ENCODE peak calls at places on chromosome 19, in eight cellular contexts. One of them, this sample, is unnamed.

GRCh38 chr19:50968709-50969412 is 530 bp downstream of the KLK6 start:
- DNase-seq in stimulated activated CD8-positive, alpha-beta memory T cell treated with anti-CD3 and anti-CD28 coated beads, Interleukin-15, amount 100 ng/mL, for 1 hour: no peak
- DNase-seq in DND-41: no peak
- DNase-seq in hepatic stellate cell: no peak
- DNase-seq in stimulated activated effector memory CD8-positive, alpha-beta T cell treated with anti-CD3 and anti-CD28 coated beads, Interleukin-12 subunit alpha, Interleukin-12 subunit beta, amount 100 ng/mL, for 72 hours: no peak
- DNase-seq in stimulated activated CD4-positive, alpha-beta T cell treated with anti-CD3 and anti-CD28 coated beads, Interleukin-2, amount 100 ng/mL, for 48 hours: no peak
- DNase-seq in CD4-positive, CD25-positive, alpha-beta regulatory T cell: no peak
- DNase-seq in lower leg skin: no peak
- DNase-seq in this sample: no peak

GRCh38 chr19:7970716-7971448 is 27.4 kb upstream of the TIMM44 start:
- DNase-seq in stimulated activated CD8-positive, alpha-beta memory T cell treated with anti-CD3 and anti-CD28 coated beads, Interleukin-15, amount 100 ng/mL, for 1 hour: no peak
- DNase-seq in DND-41: peak
- DNase-seq in hepatic stellate cell: peak
- DNase-seq in stimulated activated effector memory CD8-positive, alpha-beta T cell treated with anti-CD3 and anti-CD28 coated beads, Interleukin-12 subunit alpha, Interleukin-12 subunit beta, amount 100 ng/mL, for 72 hours: no peak
- DNase-seq in stimulated activated CD4-positive, alpha-beta T cell treated with anti-CD3 and anti-CD28 coated beads, Interleukin-2, amount 100 ng/mL, for 48 hours: peak
- DNase-seq in CD4-positive, CD25-positive, alpha-beta regulatory T cell: peak
- DNase-seq in lower leg skin: no peak
- DNase-seq in this sample: no peak

GRCh38 chr19:50189326-50189725 is 14.1 kb upstream of the MYH14 start:
- DNase-seq in stimulated activated CD8-positive, alpha-beta memory T cell treated with anti-CD3 and anti-CD28 coated beads, Interleukin-15, amount 100 ng/mL, for 1 hour: no peak
- DNase-seq in DND-41: no peak
- DNase-seq in hepatic stellate cell: no peak
- DNase-seq in stimulated activated effector memory CD8-positive, alpha-beta T cell treated with anti-CD3 and anti-CD28 coated beads, Interleukin-12 subunit alpha, Interleukin-12 subunit beta, amount 100 ng/mL, for 72 hours: no peak
- DNase-seq in stimulated activated CD4-positive, alpha-beta T cell treated with anti-CD3 and anti-CD28 coated beads, Interleukin-2, amount 100 ng/mL, for 48 hours: no peak
- DNase-seq in CD4-positive, CD25-positive, alpha-beta regulatory T cell: no peak
- DNase-seq in lower leg skin: no peak
- DNase-seq in this sample: no peak

GRCh38 chr19:8306235-8307054 is 1.7 kb downstream of the CD320 start:
- DNase-seq in stimulated activated CD8-positive, alpha-beta memory T cell treated with anti-CD3 and anti-CD28 coated beads, Interleukin-15, amount 100 ng/mL, for 1 hour: no peak
- DNase-seq in DND-41: peak
- DNase-seq in hepatic stellate cell: no peak
- DNase-seq in stimulated activated effector memory CD8-positive, alpha-beta T cell treated with anti-CD3 and anti-CD28 coated beads, Interleukin-12 subunit alpha, Interleukin-12 subunit beta, amount 100 ng/mL, for 72 hours: no peak
- DNase-seq in stimulated activated CD4-positive, alpha-beta T cell treated with anti-CD3 and anti-CD28 coated beads, Interleukin-2, amount 100 ng/mL, for 48 hours: no peak
- DNase-seq in CD4-positive, CD25-positive, alpha-beta regulatory T cell: no peak
- DNase-seq in lower leg skin: peak
- DNase-seq in this sample: no peak

GRCh38 chr19:29774126-29774525 is 37.7 kb upstream of the CCNE1 start:
- DNase-seq in stimulated activated CD8-positive, alpha-beta memory T cell treated with anti-CD3 and anti-CD28 coated beads, Interleukin-15, amount 100 ng/mL, for 1 hour: no peak
- DNase-seq in DND-41: no peak
- DNase-seq in hepatic stellate cell: no peak
- DNase-seq in stimulated activated effector memory CD8-positive, alpha-beta T cell treated with anti-CD3 and anti-CD28 coated beads, Interleukin-12 subunit alpha, Interleukin-12 subunit beta, amount 100 ng/mL, for 72 hours: no peak
- DNase-seq in stimulated activated CD4-positive, alpha-beta T cell treated with anti-CD3 and anti-CD28 coated beads, Interleukin-2, amount 100 ng/mL, for 48 hours: no peak
- DNase-seq in CD4-positive, CD25-positive, alpha-beta regulatory T cell: no peak
- DNase-seq in lower leg skin: no peak
- DNase-seq in this sample: no peak

GRCh38 chr19:58007285-58007684 is 4.7 kb upstream of the ZNF606 start:
- DNase-seq in stimulated activated CD8-positive, alpha-beta memory T cell treated with anti-CD3 and anti-CD28 coated beads, Interleukin-15, amount 100 ng/mL, for 1 hour: no peak
- DNase-seq in DND-41: peak
- DNase-seq in hepatic stellate cell: no peak
- DNase-seq in stimulated activated effector memory CD8-positive, alpha-beta T cell treated with anti-CD3 and anti-CD28 coated beads, Interleukin-12 subunit alpha, Interleukin-12 subunit beta, amount 100 ng/mL, for 72 hours: no peak
- DNase-seq in stimulated activated CD4-positive, alpha-beta T cell treated with anti-CD3 and anti-CD28 coated beads, Interleukin-2, amount 100 ng/mL, for 48 hours: no peak
- DNase-seq in CD4-positive, CD25-positive, alpha-beta regulatory T cell: no peak
- DNase-seq in lower leg skin: no peak
- DNase-seq in this sample: no peak

GRCh38 chr19:39131255-39131755 is 5.7 kb downstream of the PAK4 start:
- DNase-seq in stimulated activated CD8-positive, alpha-beta memory T cell treated with anti-CD3 and anti-CD28 coated beads, Interleukin-15, amount 100 ng/mL, for 1 hour: no peak
- DNase-seq in DND-41: no peak
- DNase-seq in hepatic stellate cell: no peak
- DNase-seq in stimulated activated effector memory CD8-positive, alpha-beta T cell treated with anti-CD3 and anti-CD28 coated beads, Interleukin-12 subunit alpha, Interleukin-12 subunit beta, amount 100 ng/mL, for 72 hours: no peak
- DNase-seq in stimulated activated CD4-positive, alpha-beta T cell treated with anti-CD3 and anti-CD28 coated beads, Interleukin-2, amount 100 ng/mL, for 48 hours: no peak
- DNase-seq in CD4-positive, CD25-positive, alpha-beta regulatory T cell: no peak
- DNase-seq in lower leg skin: no peak
- DNase-seq in this sample: no peak

GRCh38 chr19:39710333-39710890 is 6.1 kb downstream of the LGALS14 start:
- DNase-seq in stimulated activated CD8-positive, alpha-beta memory T cell treated with anti-CD3 and anti-CD28 coated beads, Interleukin-15, amount 100 ng/mL, for 1 hour: no peak
- DNase-seq in DND-41: no peak
- DNase-seq in hepatic stellate cell: no peak
- DNase-seq in stimulated activated effector memory CD8-positive, alpha-beta T cell treated with anti-CD3 and anti-CD28 coated beads, Interleukin-12 subunit alpha, Interleukin-12 subunit beta, amount 100 ng/mL, for 72 hours: no peak
- DNase-seq in stimulated activated CD4-positive, alpha-beta T cell treated with anti-CD3 and anti-CD28 coated beads, Interleukin-2, amount 100 ng/mL, for 48 hours: no peak
- DNase-seq in CD4-positive, CD25-positive, alpha-beta regulatory T cell: no peak
- DNase-seq in lower leg skin: no peak
- DNase-seq in this sample: no peak

GRCh38 chr19:1068111-1069001 is 1.4 kb downstream of the ARHGAP45 start:
- DNase-seq in stimulated activated CD8-positive, alpha-beta memory T cell treated with anti-CD3 and anti-CD28 coated beads, Interleukin-15, amount 100 ng/mL, for 1 hour: no peak
- DNase-seq in DND-41: peak
- DNase-seq in hepatic stellate cell: no peak
- DNase-seq in stimulated activated effector memory CD8-positive, alpha-beta T cell treated with anti-CD3 and anti-CD28 coated beads, Interleukin-12 subunit alpha, Interleukin-12 subunit beta, amount 100 ng/mL, for 72 hours: no peak
- DNase-seq in stimulated activated CD4-positive, alpha-beta T cell treated with anti-CD3 and anti-CD28 coated beads, Interleukin-2, amount 100 ng/mL, for 48 hours: no peak
- DNase-seq in CD4-positive, CD25-positive, alpha-beta regulatory T cell: peak
- DNase-seq in lower leg skin: no peak
- DNase-seq in this sample: no peak

GRCh38 chr19:8519388-8519787 is 5.4 kb upstream of the ZNF414 start:
- DNase-seq in stimulated activated CD8-positive, alpha-beta memory T cell treated with anti-CD3 and anti-CD28 coated beads, Interleukin-15, amount 100 ng/mL, for 1 hour: no peak
- DNase-seq in DND-41: no peak
- DNase-seq in hepatic stellate cell: no peak
- DNase-seq in stimulated activated effector memory CD8-positive, alpha-beta T cell treated with anti-CD3 and anti-CD28 coated beads, Interleukin-12 subunit alpha, Interleukin-12 subunit beta, amount 100 ng/mL, for 72 hours: no peak
- DNase-seq in stimulated activated CD4-positive, alpha-beta T cell treated with anti-CD3 and anti-CD28 coated beads, Interleukin-2, amount 100 ng/mL, for 48 hours: no peak
- DNase-seq in CD4-positive, CD25-positive, alpha-beta regulatory T cell: no peak
- DNase-seq in lower leg skin: no peak
- DNase-seq in this sample: no peak

GRCh38 chr19:10618846-10619245 is 6.5 kb upstream of the SLC44A2 start:
- DNase-seq in stimulated activated CD8-positive, alpha-beta memory T cell treated with anti-CD3 and anti-CD28 coated beads, Interleukin-15, amount 100 ng/mL, for 1 hour: no peak
- DNase-seq in DND-41: no peak
- DNase-seq in hepatic stellate cell: no peak
- DNase-seq in stimulated activated effector memory CD8-positive, alpha-beta T cell treated with anti-CD3 and anti-CD28 coated beads, Interleukin-12 subunit alpha, Interleukin-12 subunit beta, amount 100 ng/mL, for 72 hours: no peak
- DNase-seq in stimulated activated CD4-positive, alpha-beta T cell treated with anti-CD3 and anti-CD28 coated beads, Interleukin-2, amount 100 ng/mL, for 48 hours: no peak
- DNase-seq in CD4-positive, CD25-positive, alpha-beta regulatory T cell: no peak
- DNase-seq in lower leg skin: no peak
- DNase-seq in this sample: no peak

GRCh38 chr19:16608290-16608704 is 19.7 kb downstream of the MED26 start:
- DNase-seq in stimulated activated CD8-positive, alpha-beta memory T cell treated with anti-CD3 and anti-CD28 coated beads, Interleukin-15, amount 100 ng/mL, for 1 hour: no peak
- DNase-seq in DND-41: no peak
- DNase-seq in hepatic stellate cell: peak
- DNase-seq in stimulated activated effector memory CD8-positive, alpha-beta T cell treated with anti-CD3 and anti-CD28 coated beads, Interleukin-12 subunit alpha, Interleukin-12 subunit beta, amount 100 ng/mL, for 72 hours: no peak
- DNase-seq in stimulated activated CD4-positive, alpha-beta T cell treated with anti-CD3 and anti-CD28 coated beads, Interleukin-2, amount 100 ng/mL, for 48 hours: no peak
- DNase-seq in CD4-positive, CD25-positive, alpha-beta regulatory T cell: no peak
- DNase-seq in lower leg skin: peak
- DNase-seq in this sample: no peak

GRCh38 chr19:3682741-3683404 is 17.4 kb downstream of the PIP5K1C start:
- DNase-seq in stimulated activated CD8-positive, alpha-beta memory T cell treated with anti-CD3 and anti-CD28 coated beads, Interleukin-15, amount 100 ng/mL, for 1 hour: no peak
- DNase-seq in DND-41: no peak
- DNase-seq in hepatic stellate cell: no peak
- DNase-seq in stimulated activated effector memory CD8-positive, alpha-beta T cell treated with anti-CD3 and anti-CD28 coated beads, Interleukin-12 subunit alpha, Interleukin-12 subunit beta, amount 100 ng/mL, for 72 hours: no peak
- DNase-seq in stimulated activated CD4-positive, alpha-beta T cell treated with anti-CD3 and anti-CD28 coated beads, Interleukin-2, amount 100 ng/mL, for 48 hours: no peak
- DNase-seq in CD4-positive, CD25-positive, alpha-beta regulatory T cell: no peak
- DNase-seq in lower leg skin: no peak
- DNase-seq in this sample: no peak

GRCh38 chr19:33206261-33207039 is 12.3 kb downstream of the LRP3 start:
- DNase-seq in stimulated activated CD8-positive, alpha-beta memory T cell treated with anti-CD3 and anti-CD28 coated beads, Interleukin-15, amount 100 ng/mL, for 1 hour: no peak
- DNase-seq in DND-41: no peak
- DNase-seq in hepatic stellate cell: no peak
- DNase-seq in stimulated activated effector memory CD8-positive, alpha-beta T cell treated with anti-CD3 and anti-CD28 coated beads, Interleukin-12 subunit alpha, Interleukin-12 subunit beta, amount 100 ng/mL, for 72 hours: no peak
- DNase-seq in stimulated activated CD4-positive, alpha-beta T cell treated with anti-CD3 and anti-CD28 coated beads, Interleukin-2, amount 100 ng/mL, for 48 hours: no peak
- DNase-seq in CD4-positive, CD25-positive, alpha-beta regulatory T cell: no peak
- DNase-seq in lower leg skin: no peak
- DNase-seq in this sample: no peak

GRCh38 chr19:48627211-48627864 is 8.0 kb downstream of the SPHK2 start:
- DNase-seq in stimulated activated CD8-positive, alpha-beta memory T cell treated with anti-CD3 and anti-CD28 coated beads, Interleukin-15, amount 100 ng/mL, for 1 hour: no peak
- DNase-seq in DND-41: no peak
- DNase-seq in hepatic stellate cell: no peak
- DNase-seq in stimulated activated effector memory CD8-positive, alpha-beta T cell treated with anti-CD3 and anti-CD28 coated beads, Interleukin-12 subunit alpha, Interleukin-12 subunit beta, amount 100 ng/mL, for 72 hours: no peak
- DNase-seq in stimulated activated CD4-positive, alpha-beta T cell treated with anti-CD3 and anti-CD28 coated beads, Interleukin-2, amount 100 ng/mL, for 48 hours: no peak
- DNase-seq in CD4-positive, CD25-positive, alpha-beta regulatory T cell: no peak
- DNase-seq in lower leg skin: no peak
- DNase-seq in this sample: no peak

GRCh38 chr19:4061683-4062575 is 4.8 kb downstream of the ZBTB7A start:
- DNase-seq in stimulated activated CD8-positive, alpha-beta memory T cell treated with anti-CD3 and anti-CD28 coated beads, Interleukin-15, amount 100 ng/mL, for 1 hour: no peak
- DNase-seq in DND-41: no peak
- DNase-seq in hepatic stellate cell: no peak
- DNase-seq in stimulated activated effector memory CD8-positive, alpha-beta T cell treated with anti-CD3 and anti-CD28 coated beads, Interleukin-12 subunit alpha, Interleukin-12 subunit beta, amount 100 ng/mL, for 72 hours: no peak
- DNase-seq in stimulated activated CD4-positive, alpha-beta T cell treated with anti-CD3 and anti-CD28 coated beads, Interleukin-2, amount 100 ng/mL, for 48 hours: no peak
- DNase-seq in CD4-positive, CD25-positive, alpha-beta regulatory T cell: no peak
- DNase-seq in lower leg skin: no peak
- DNase-seq in this sample: no peak

GRCh38 chr19:18440421-18440877 is 2.5 kb upstream of the ISYNA1 start:
- DNase-seq in stimulated activated CD8-positive, alpha-beta memory T cell treated with anti-CD3 and anti-CD28 coated beads, Interleukin-15, amount 100 ng/mL, for 1 hour: no peak
- DNase-seq in DND-41: peak
- DNase-seq in hepatic stellate cell: peak
- DNase-seq in stimulated activated effector memory CD8-positive, alpha-beta T cell treated with anti-CD3 and anti-CD28 coated beads, Interleukin-12 subunit alpha, Interleukin-12 subunit beta, amount 100 ng/mL, for 72 hours: peak
- DNase-seq in stimulated activated CD4-positive, alpha-beta T cell treated with anti-CD3 and anti-CD28 coated beads, Interleukin-2, amount 100 ng/mL, for 48 hours: no peak
- DNase-seq in CD4-positive, CD25-positive, alpha-beta regulatory T cell: peak
- DNase-seq in lower leg skin: no peak
- DNase-seq in this sample: no peak

GRCh38 chr19:46958542-46958941 is 61.1 kb upstream of the NPAS1 start:
- DNase-seq in stimulated activated CD8-positive, alpha-beta memory T cell treated with anti-CD3 and anti-CD28 coated beads, Interleukin-15, amount 100 ng/mL, for 1 hour: no peak
- DNase-seq in DND-41: no peak
- DNase-seq in hepatic stellate cell: no peak
- DNase-seq in stimulated activated effector memory CD8-positive, alpha-beta T cell treated with anti-CD3 and anti-CD28 coated beads, Interleukin-12 subunit alpha, Interleukin-12 subunit beta, amount 100 ng/mL, for 72 hours: peak
- DNase-seq in stimulated activated CD4-positive, alpha-beta T cell treated with anti-CD3 and anti-CD28 coated beads, Interleukin-2, amount 100 ng/mL, for 48 hours: no peak
- DNase-seq in CD4-positive, CD25-positive, alpha-beta regulatory T cell: no peak
- DNase-seq in lower leg skin: no peak
- DNase-seq in this sample: no peak

GRCh38 chr19:58581227-58582141 is 8.3 kb upstream of the MZF1 start:
- DNase-seq in stimulated activated CD8-positive, alpha-beta memory T cell treated with anti-CD3 and anti-CD28 coated beads, Interleukin-15, amount 100 ng/mL, for 1 hour: peak
- DNase-seq in DND-41: peak
- DNase-seq in hepatic stellate cell: peak
- DNase-seq in stimulated activated effector memory CD8-positive, alpha-beta T cell treated with anti-CD3 and anti-CD28 coated beads, Interleukin-12 subunit alpha, Interleukin-12 subunit beta, amount 100 ng/mL, for 72 hours: peak
- DNase-seq in stimulated activated CD4-positive, alpha-beta T cell treated with anti-CD3 and anti-CD28 coated beads, Interleukin-2, amount 100 ng/mL, for 48 hours: peak
- DNase-seq in CD4-positive, CD25-positive, alpha-beta regulatory T cell: peak
- DNase-seq in lower leg skin: peak
- DNase-seq in this sample: peak

GRCh38 chr19:13819242-13819641 is 24.0 kb downstream of the ZSWIM4 start:
- DNase-seq in stimulated activated CD8-positive, alpha-beta memory T cell treated with anti-CD3 and anti-CD28 coated beads, Interleukin-15, amount 100 ng/mL, for 1 hour: no peak
- DNase-seq in DND-41: no peak
- DNase-seq in hepatic stellate cell: no peak
- DNase-seq in stimulated activated effector memory CD8-positive, alpha-beta T cell treated with anti-CD3 and anti-CD28 coated beads, Interleukin-12 subunit alpha, Interleukin-12 subunit beta, amount 100 ng/mL, for 72 hours: no peak
- DNase-seq in stimulated activated CD4-positive, alpha-beta T cell treated with anti-CD3 and anti-CD28 coated beads, Interleukin-2, amount 100 ng/mL, for 48 hours: no peak
- DNase-seq in CD4-positive, CD25-positive, alpha-beta regulatory T cell: no peak
- DNase-seq in lower leg skin: no peak
- DNase-seq in this sample: no peak

GRCh38 chr19:29503140-29503758 is 22.5 kb upstream of the VSTM2B start:
- DNase-seq in stimulated activated CD8-positive, alpha-beta memory T cell treated with anti-CD3 and anti-CD28 coated beads, Interleukin-15, amount 100 ng/mL, for 1 hour: no peak
- DNase-seq in DND-41: no peak
- DNase-seq in hepatic stellate cell: no peak
- DNase-seq in stimulated activated effector memory CD8-positive, alpha-beta T cell treated with anti-CD3 and anti-CD28 coated beads, Interleukin-12 subunit alpha, Interleukin-12 subunit beta, amount 100 ng/mL, for 72 hours: no peak
- DNase-seq in stimulated activated CD4-positive, alpha-beta T cell treated with anti-CD3 and anti-CD28 coated beads, Interleukin-2, amount 100 ng/mL, for 48 hours: no peak
- DNase-seq in CD4-positive, CD25-positive, alpha-beta regulatory T cell: no peak
- DNase-seq in lower leg skin: no peak
- DNase-seq in this sample: no peak

GRCh38 chr19:16441661-16442071 is 30.1 kb downstream of the EPS15L1 start:
- DNase-seq in stimulated activated CD8-positive, alpha-beta memory T cell treated with anti-CD3 and anti-CD28 coated beads, Interleukin-15, amount 100 ng/mL, for 1 hour: no peak
- DNase-seq in DND-41: no peak
- DNase-seq in hepatic stellate cell: no peak
- DNase-seq in stimulated activated effector memory CD8-positive, alpha-beta T cell treated with anti-CD3 and anti-CD28 coated beads, Interleukin-12 subunit alpha, Interleukin-12 subunit beta, amount 100 ng/mL, for 72 hours: no peak
- DNase-seq in stimulated activated CD4-positive, alpha-beta T cell treated with anti-CD3 and anti-CD28 coated beads, Interleukin-2, amount 100 ng/mL, for 48 hours: peak
- DNase-seq in CD4-positive, CD25-positive, alpha-beta regulatory T cell: no peak
- DNase-seq in lower leg skin: no peak
- DNase-seq in this sample: no peak

GRCh38 chr19:44800461-44800860 is 8.4 kb upstream of the BCAM start:
- DNase-seq in stimulated activated CD8-positive, alpha-beta memory T cell treated with anti-CD3 and anti-CD28 coated beads, Interleukin-15, amount 100 ng/mL, for 1 hour: peak
- DNase-seq in DND-41: peak
- DNase-seq in hepatic stellate cell: peak
- DNase-seq in stimulated activated effector memory CD8-positive, alpha-beta T cell treated with anti-CD3 and anti-CD28 coated beads, Interleukin-12 subunit alpha, Interleukin-12 subunit beta, amount 100 ng/mL, for 72 hours: peak
- DNase-seq in stimulated activated CD4-positive, alpha-beta T cell treated with anti-CD3 and anti-CD28 coated beads, Interleukin-2, amount 100 ng/mL, for 48 hours: peak
- DNase-seq in CD4-positive, CD25-positive, alpha-beta regulatory T cell: peak
- DNase-seq in lower leg skin: peak
- DNase-seq in this sample: peak

GRCh38 chr19:41740415-41741243 is 14.7 kb upstream of the CEACAM6 start:
- DNase-seq in stimulated activated CD8-positive, alpha-beta memory T cell treated with anti-CD3 and anti-CD28 coated beads, Interleukin-15, amount 100 ng/mL, for 1 hour: no peak
- DNase-seq in DND-41: no peak
- DNase-seq in hepatic stellate cell: no peak
- DNase-seq in stimulated activated effector memory CD8-positive, alpha-beta T cell treated with anti-CD3 and anti-CD28 coated beads, Interleukin-12 subunit alpha, Interleukin-12 subunit beta, amount 100 ng/mL, for 72 hours: no peak
- DNase-seq in stimulated activated CD4-positive, alpha-beta T cell treated with anti-CD3 and anti-CD28 coated beads, Interleukin-2, amount 100 ng/mL, for 48 hours: peak
- DNase-seq in CD4-positive, CD25-positive, alpha-beta regulatory T cell: no peak
- DNase-seq in lower leg skin: no peak
- DNase-seq in this sample: no peak

GRCh38 chr19:11530432-11530831 is 1.5 kb upstream of the ECSIT start:
- DNase-seq in stimulated activated CD8-positive, alpha-beta memory T cell treated with anti-CD3 and anti-CD28 coated beads, Interleukin-15, amount 100 ng/mL, for 1 hour: no peak
- DNase-seq in DND-41: peak
- DNase-seq in hepatic stellate cell: peak
- DNase-seq in stimulated activated effector memory CD8-positive, alpha-beta T cell treated with anti-CD3 and anti-CD28 coated beads, Interleukin-12 subunit alpha, Interleukin-12 subunit beta, amount 100 ng/mL, for 72 hours: no peak
- DNase-seq in stimulated activated CD4-positive, alpha-beta T cell treated with anti-CD3 and anti-CD28 coated beads, Interleukin-2, amount 100 ng/mL, for 48 hours: peak
- DNase-seq in CD4-positive, CD25-positive, alpha-beta regulatory T cell: peak
- DNase-seq in lower leg skin: peak
- DNase-seq in this sample: no peak

GRCh38 chr19:55157064-55157908 is at the start of gene TNNI3:
- DNase-seq in stimulated activated CD8-positive, alpha-beta memory T cell treated with anti-CD3 and anti-CD28 coated beads, Interleukin-15, amount 100 ng/mL, for 1 hour: no peak
- DNase-seq in DND-41: no peak
- DNase-seq in hepatic stellate cell: no peak
- DNase-seq in stimulated activated effector memory CD8-positive, alpha-beta T cell treated with anti-CD3 and anti-CD28 coated beads, Interleukin-12 subunit alpha, Interleukin-12 subunit beta, amount 100 ng/mL, for 72 hours: no peak
- DNase-seq in stimulated activated CD4-positive, alpha-beta T cell treated with anti-CD3 and anti-CD28 coated beads, Interleukin-2, amount 100 ng/mL, for 48 hours: no peak
- DNase-seq in CD4-positive, CD25-positive, alpha-beta regulatory T cell: no peak
- DNase-seq in lower leg skin: no peak
- DNase-seq in this sample: no peak

GRCh38 chr19:33752018-33752790 is 44.5 kb upstream of the KCTD15 start:
- DNase-seq in stimulated activated CD8-positive, alpha-beta memory T cell treated with anti-CD3 and anti-CD28 coated beads, Interleukin-15, amount 100 ng/mL, for 1 hour: no peak
- DNase-seq in DND-41: no peak
- DNase-seq in hepatic stellate cell: no peak
- DNase-seq in stimulated activated effector memory CD8-positive, alpha-beta T cell treated with anti-CD3 and anti-CD28 coated beads, Interleukin-12 subunit alpha, Interleukin-12 subunit beta, amount 100 ng/mL, for 72 hours: no peak
- DNase-seq in stimulated activated CD4-positive, alpha-beta T cell treated with anti-CD3 and anti-CD28 coated beads, Interleukin-2, amount 100 ng/mL, for 48 hours: no peak
- DNase-seq in CD4-positive, CD25-positive, alpha-beta regulatory T cell: no peak
- DNase-seq in lower leg skin: no peak
- DNase-seq in this sample: no peak

GRCh38 chr19:33883869-33884519 is 87.3 kb downstream of the KCTD15 start:
- DNase-seq in stimulated activated CD8-positive, alpha-beta memory T cell treated with anti-CD3 and anti-CD28 coated beads, Interleukin-15, amount 100 ng/mL, for 1 hour: no peak
- DNase-seq in DND-41: no peak
- DNase-seq in hepatic stellate cell: no peak
- DNase-seq in stimulated activated effector memory CD8-positive, alpha-beta T cell treated with anti-CD3 and anti-CD28 coated beads, Interleukin-12 subunit alpha, Interleukin-12 subunit beta, amount 100 ng/mL, for 72 hours: no peak
- DNase-seq in stimulated activated CD4-positive, alpha-beta T cell treated with anti-CD3 and anti-CD28 coated beads, Interleukin-2, amount 100 ng/mL, for 48 hours: no peak
- DNase-seq in CD4-positive, CD25-positive, alpha-beta regulatory T cell: no peak
- DNase-seq in lower leg skin: no peak
- DNase-seq in this sample: no peak

GRCh38 chr19:54029930-54030490 is 33.7 kb downstream of the VSTM1 start:
- DNase-seq in stimulated activated CD8-positive, alpha-beta memory T cell treated with anti-CD3 and anti-CD28 coated beads, Interleukin-15, amount 100 ng/mL, for 1 hour: peak
- DNase-seq in DND-41: peak
- DNase-seq in hepatic stellate cell: peak
- DNase-seq in stimulated activated effector memory CD8-positive, alpha-beta T cell treated with anti-CD3 and anti-CD28 coated beads, Interleukin-12 subunit alpha, Interleukin-12 subunit beta, amount 100 ng/mL, for 72 hours: peak
- DNase-seq in stimulated activated CD4-positive, alpha-beta T cell treated with anti-CD3 and anti-CD28 coated beads, Interleukin-2, amount 100 ng/mL, for 48 hours: peak
- DNase-seq in CD4-positive, CD25-positive, alpha-beta regulatory T cell: peak
- DNase-seq in lower leg skin: peak
- DNase-seq in this sample: no peak

GRCh38 chr19:50377051-50377441 is 789 bp downstream of the NR1H2 start:
- DNase-seq in stimulated activated CD8-positive, alpha-beta memory T cell treated with anti-CD3 and anti-CD28 coated beads, Interleukin-15, amount 100 ng/mL, for 1 hour: no peak
- DNase-seq in DND-41: no peak
- DNase-seq in hepatic stellate cell: no peak
- DNase-seq in stimulated activated effector memory CD8-positive, alpha-beta T cell treated with anti-CD3 and anti-CD28 coated beads, Interleukin-12 subunit alpha, Interleukin-12 subunit beta, amount 100 ng/mL, for 72 hours: no peak
- DNase-seq in stimulated activated CD4-positive, alpha-beta T cell treated with anti-CD3 and anti-CD28 coated beads, Interleukin-2, amount 100 ng/mL, for 48 hours: peak
- DNase-seq in CD4-positive, CD25-positive, alpha-beta regulatory T cell: peak
- DNase-seq in lower leg skin: no peak
- DNase-seq in this sample: no peak

GRCh38 chr19:489418-490196 is 6.7 kb upstream of the MADCAM1 start:
- DNase-seq in stimulated activated CD8-positive, alpha-beta memory T cell treated with anti-CD3 and anti-CD28 coated beads, Interleukin-15, amount 100 ng/mL, for 1 hour: no peak
- DNase-seq in DND-41: peak
- DNase-seq in hepatic stellate cell: no peak
- DNase-seq in stimulated activated effector memory CD8-positive, alpha-beta T cell treated with anti-CD3 and anti-CD28 coated beads, Interleukin-12 subunit alpha, Interleukin-12 subunit beta, amount 100 ng/mL, for 72 hours: no peak
- DNase-seq in stimulated activated CD4-positive, alpha-beta T cell treated with anti-CD3 and anti-CD28 coated beads, Interleukin-2, amount 100 ng/mL, for 48 hours: no peak
- DNase-seq in CD4-positive, CD25-positive, alpha-beta regulatory T cell: peak
- DNase-seq in lower leg skin: no peak
- DNase-seq in this sample: no peak

GRCh38 chr19:35436477-35437141 is 11.4 kb upstream of the FFAR2 start:
- DNase-seq in stimulated activated CD8-positive, alpha-beta memory T cell treated with anti-CD3 and anti-CD28 coated beads, Interleukin-15, amount 100 ng/mL, for 1 hour: no peak
- DNase-seq in DND-41: no peak
- DNase-seq in hepatic stellate cell: no peak
- DNase-seq in stimulated activated effector memory CD8-positive, alpha-beta T cell treated with anti-CD3 and anti-CD28 coated beads, Interleukin-12 subunit alpha, Interleukin-12 subunit beta, amount 100 ng/mL, for 72 hours: peak
- DNase-seq in stimulated activated CD4-positive, alpha-beta T cell treated with anti-CD3 and anti-CD28 coated beads, Interleukin-2, amount 100 ng/mL, for 48 hours: no peak
- DNase-seq in CD4-positive, CD25-positive, alpha-beta regulatory T cell: no peak
- DNase-seq in lower leg skin: peak
- DNase-seq in this sample: no peak

GRCh38 chr19:17718988-17719711 is at the start of gene MAP1S:
- DNase-seq in stimulated activated CD8-positive, alpha-beta memory T cell treated with anti-CD3 and anti-CD28 coated beads, Interleukin-15, amount 100 ng/mL, for 1 hour: peak
- DNase-seq in DND-41: peak
- DNase-seq in hepatic stellate cell: peak
- DNase-seq in stimulated activated effector memory CD8-positive, alpha-beta T cell treated with anti-CD3 and anti-CD28 coated beads, Interleukin-12 subunit alpha, Interleukin-12 subunit beta, amount 100 ng/mL, for 72 hours: peak
- DNase-seq in stimulated activated CD4-positive, alpha-beta T cell treated with anti-CD3 and anti-CD28 coated beads, Interleukin-2, amount 100 ng/mL, for 48 hours: peak
- DNase-seq in CD4-positive, CD25-positive, alpha-beta regulatory T cell: peak
- DNase-seq in lower leg skin: no peak
- DNase-seq in this sample: no peak

GRCh38 chr19:28582344-28582743 is 630.6 kb downstream of the UQCRFS1 start:
- DNase-seq in stimulated activated CD8-positive, alpha-beta memory T cell treated with anti-CD3 and anti-CD28 coated beads, Interleukin-15, amount 100 ng/mL, for 1 hour: no peak
- DNase-seq in DND-41: no peak
- DNase-seq in hepatic stellate cell: no peak
- DNase-seq in stimulated activated effector memory CD8-positive, alpha-beta T cell treated with anti-CD3 and anti-CD28 coated beads, Interleukin-12 subunit alpha, Interleukin-12 subunit beta, amount 100 ng/mL, for 72 hours: no peak
- DNase-seq in stimulated activated CD4-positive, alpha-beta T cell treated with anti-CD3 and anti-CD28 coated beads, Interleukin-2, amount 100 ng/mL, for 48 hours: no peak
- DNase-seq in CD4-positive, CD25-positive, alpha-beta regulatory T cell: no peak
- DNase-seq in lower leg skin: no peak
- DNase-seq in this sample: no peak